ENCODE peak calls at places on chromosome 7, in four cellular contexts. M, W, B and S are unnamed samples.

GRCh38 chr7:19122018-19122588 is 4.7 kb upstream of the TWIST1 start:
- DNase-seq in M (peak; percentile 64), W (no peak), B (no peak), S (no peak)

GRCh38 chr7:25859732-25860131 is 292.3 kb upstream of the NFE2L3 start:
- DNase-seq in M (no peak), W (no peak), B (no peak), S (no peak)

GRCh38 chr7:126996659-126997058 is 256.1 kb downstream of the GRM8 start:
- DNase-seq in M (no peak), W (no peak), B (no peak), S (no peak)

GRCh38 chr7:151372612-151373265 is 31.1 kb downstream of the NUB1 start:
- DNase-seq in M (no peak), W (no peak), B (peak; percentile 53), S (no peak)

GRCh38 chr7:73830618-73830871 is 251 bp upstream of the CLDN4 start:
- DNase-seq in M (no peak), W (no peak), B (no peak), S (no peak)

GRCh38 chr7:28435732-28436378 is 23.5 kb downstream of the CREB5 start:
- DNase-seq in M (no peak), W (no peak), B (no peak), S (no peak)

GRCh38 chr7:68980011-68980410 is 618.3 kb upstream of the AUTS2 start:
- DNase-seq in M (no peak), W (no peak), B (no peak), S (no peak)

GRCh38 chr7:4730276-4730675 is 45.1 kb upstream of the AP5Z1 start:
- DNase-seq in M (no peak), W (no peak), B (no peak), S (no peak)

GRCh38 chr7:50792342-50793114 is 9.8 kb upstream of the GRB10 start:
- DNase-seq in M (peak; percentile 61), W (peak; percentile 32), B (no peak), S (no peak)

GRCh38 chr7:93156884-93157283 is 8.7 kb upstream of the SAMD9L start:
- DNase-seq in M (no peak), W (no peak), B (no peak), S (no peak)

GRCh38 chr7:35007768-35008167 is 29.5 kb downstream of the DPY19L1 start:
- DNase-seq in M (no peak), W (no peak), B (no peak), S (no peak)

GRCh38 chr7:98126311-98127142 is 19.9 kb downstream of the LMTK2 start:
- DNase-seq in M (no peak), W (no peak), B (no peak), S (no peak)

GRCh38 chr7:78794101-78794500 is 659.4 kb downstream of the MAGI2 start:
- DNase-seq in M (no peak), W (no peak), B (no peak), S (no peak)

GRCh38 chr7:108947521-108947920 is 377.8 kb downstream of the DNAJB9 start:
- DNase-seq in M (no peak), W (no peak), B (no peak), S (no peak)

GRCh38 chr7:20063645-20064044 is 153.5 kb downstream of the MACC1 start:
- DNase-seq in M (no peak), W (no peak), B (no peak), S (no peak)

GRCh38 chr7:47253650-47254080 is 328.2 kb downstream of the TNS3 start:
- DNase-seq in M (peak; percentile 65), W (no peak), B (peak; percentile 89), S (peak; percentile 26)

GRCh38 chr7:108380527-108380926 is 75.7 kb downstream of the NRCAM start:
- DNase-seq in M (no peak), W (no peak), B (no peak), S (no peak)

GRCh38 chr7:30694218-30694745 is 12.0 kb upstream of the CRHR2 start:
- DNase-seq in M (no peak), W (no peak), B (no peak), S (no peak)

GRCh38 chr7:76031964-76032363 is 15.8 kb downstream of the STYXL1 start:
- DNase-seq in M (no peak), W (no peak), B (no peak), S (no peak)

GRCh38 chr7:108083980-108084379 is 46.2 kb downstream of the LAMB4 start:
- DNase-seq in M (no peak), W (no peak), B (no peak), S (no peak)

GRCh38 chr7:55160539-55160938 is 141.7 kb downstream of the EGFR start:
- DNase-seq in M (no peak), W (no peak), B (no peak), S (no peak)

GRCh38 chr7:25083201-25083600 is 41.9 kb downstream of the CYCS start:
- DNase-seq in M (no peak), W (no peak), B (no peak), S (no peak)

GRCh38 chr7:46603780-46604725 is 683.0 kb upstream of the IGFBP3 start:
- DNase-seq in M (peak; percentile 23), W (no peak), B (peak; percentile 97), S (no peak)

GRCh38 chr7:78301361-78301760 is 502.8 kb downstream of the PHTF2 start:
- DNase-seq in M (no peak), W (no peak), B (no peak), S (no peak)

GRCh38 chr7:137760111-137760510 is 86.7 kb downstream of the DGKI start:
- DNase-seq in M (no peak), W (no peak), B (no peak), S (no peak)

GRCh38 chr7:114923403-114923713 is 1.5 kb downstream of the MDFIC start:
- DNase-seq in M (no peak), W (no peak), B (no peak), S (no peak)

GRCh38 chr7:101189109-101189508 is 9.0 kb upstream of the NAT16 start:
- DNase-seq in M (no peak), W (no peak), B (no peak), S (no peak)
- TF ChIP-seq CTCF in M (no peak), W (no peak), B (no peak), S (no peak)

GRCh38 chr7:102287465-102288146 is 938 bp downstream of the SH2B2 start:
- DNase-seq in M (peak; percentile 35), W (no peak), B (no peak), S (no peak)

GRCh38 chr7:102285541-102286236 is 979 bp upstream of the SH2B2 start:
- DNase-seq in M (no peak), W (no peak), B (no peak), S (no peak)

GRCh38 chr7:102287082-102287464 is 405 bp downstream of the SH2B2 start:
- DNase-seq in M (no peak), W (peak; percentile 25), B (no peak), S (no peak)

GRCh38 chr7:102284891-102285540 is 1.7 kb upstream of the SH2B2 start:
- DNase-seq in M (no peak), W (no peak), B (peak; percentile 90), S (no peak)

GRCh38 chr7:102286237-102287081 is at the start of gene SH2B2:
- DNase-seq in M (peak; percentile 74), W (peak; percentile 49), B (peak; percentile 96), S (peak; percentile 86)
- TF ChIP-seq CTCF in M (no peak), W (no peak), B (no peak), S (no peak)

GRCh38 chr7:149811221-149811620 is 27.0 kb upstream of the ZNF862 start:
- DNase-seq in M (peak; percentile 18), W (no peak), B (no peak), S (no peak)
- TF ChIP-seq CTCF in M (peak; percentile 23), W (peak; percentile 35), B (no peak), S (no peak)

GRCh38 chr7:104264281-104264680 is 56.5 kb upstream of the ORC5 start:
- DNase-seq in M (peak; percentile 29), W (no peak), B (no peak), S (no peak)

GRCh38 chr7:104271948-104272347 is 56.5 kb upstream of the LHFPL3 start:
- DNase-seq in M (no peak), W (no peak), B (no peak), S (no peak)

GRCh38 chr7:104272767-104273384 is 55.5 kb upstream of the LHFPL3 start:
- DNase-seq in M (peak; percentile 50), W (no peak), B (no peak), S (peak; percentile 36)

DNA sequence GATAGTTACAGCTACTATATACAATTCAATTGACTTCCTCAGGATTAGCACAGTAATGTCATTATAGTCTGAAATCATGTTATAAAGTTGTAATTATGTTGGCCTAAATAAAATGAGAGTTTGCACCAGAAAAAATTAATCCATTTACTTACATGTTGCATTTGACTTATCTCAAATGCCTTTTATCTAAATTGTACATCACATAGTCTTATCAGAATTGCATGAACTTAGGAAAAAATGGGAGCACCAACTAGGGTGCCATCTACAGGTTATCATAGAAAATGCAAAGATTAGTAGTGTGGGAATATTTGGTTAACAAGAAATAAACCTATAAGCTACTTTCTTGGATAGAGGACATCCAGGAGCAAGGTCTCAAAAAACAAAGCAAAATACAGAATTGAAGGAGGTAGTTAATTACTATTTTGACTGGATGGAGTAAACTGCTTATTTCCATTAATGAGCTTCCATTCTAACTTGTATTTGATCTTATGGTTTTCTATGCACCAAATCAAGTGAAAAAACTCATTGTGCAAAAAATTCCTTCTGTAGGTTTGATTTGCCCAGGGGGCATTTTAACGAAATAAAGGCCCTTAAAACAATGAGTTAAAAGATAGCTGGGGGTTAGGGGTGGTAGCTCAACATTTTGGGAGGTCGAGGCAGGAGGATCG is 60.0 kb upstream of the ORC5 start:
- DNase-seq in M (peak; percentile 27), W (no peak), B (no peak), S (peak; percentile 16)
- TF ChIP-seq CTCF in M (peak; percentile 34), W (peak; percentile 65), B (no peak), S (peak; percentile 27)

DNA sequence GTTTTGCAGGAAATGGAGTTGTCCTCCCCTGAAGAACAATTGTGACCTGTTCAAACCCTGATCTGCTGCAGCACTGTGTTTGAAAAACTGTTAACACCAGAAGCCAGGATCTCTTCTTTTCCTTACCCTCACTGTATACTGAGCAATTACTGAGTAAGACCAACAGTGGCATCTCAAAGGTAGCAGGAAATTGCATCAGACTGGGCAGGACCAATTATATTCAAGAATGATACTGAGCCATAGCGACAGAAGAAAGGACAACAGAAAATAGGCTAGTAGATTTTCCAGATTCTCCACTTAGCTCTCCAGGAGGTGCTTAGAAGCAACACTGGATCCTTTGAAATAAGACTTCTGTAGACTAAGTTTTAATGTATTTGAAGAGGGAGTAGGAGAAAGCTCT is 57.4 kb upstream of the INHBA start:
- DNase-seq in M (no peak), W (no peak), B (no peak), S (no peak)
- TF ChIP-seq CTCF in M (no peak), W (no peak), B (no peak), S (no peak)

DNA sequence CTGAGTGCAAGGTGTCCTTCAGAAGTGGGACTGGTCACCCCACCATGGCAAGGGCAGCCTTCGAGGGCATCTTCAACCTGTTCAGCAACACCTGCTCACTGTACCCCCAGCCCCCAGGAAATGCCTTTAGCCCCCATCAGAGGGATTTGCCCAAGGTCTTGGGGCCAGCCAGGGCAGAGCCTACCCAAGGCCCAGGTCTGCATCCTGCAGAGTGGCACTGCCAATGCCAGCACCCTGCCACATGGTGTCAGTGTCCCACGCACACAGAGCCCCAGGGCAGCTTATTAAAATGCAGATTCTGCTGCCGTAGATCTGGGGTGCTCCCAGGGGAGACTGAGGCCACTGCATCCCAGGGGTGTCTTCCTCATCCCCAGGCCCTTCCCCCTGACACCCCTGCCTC is 106.2 kb upstream of the KCTD7 start:
- DNase-seq in M (no peak), W (no peak), B (no peak), S (no peak)
- TF ChIP-seq CTCF in M (peak; percentile 25), W (no peak), B (no peak), S (peak; percentile 18)